ENCODE peak calls at places on chromosomes 3 and 15, in four cellular contexts. H, D, U and E are unnamed samples.

GRCh38 chr15:50971542-50971941 is 63.1 kb downstream of the AP4E1 start:
- DNase-seq in U (no peak), H (no peak), D (no peak), E (no peak)

GRCh38 chr3:176147251-176147650 is 1050.0 kb downstream of the TBL1XR1 start:
- DNase-seq in D (no peak), U (no peak), H (no peak), E (no peak)

GRCh38 chr3:107249132-107249531 is 128.1 kb upstream of the CCDC54 start:
- DNase-seq in U (no peak), H (no peak), D (no peak), E (no peak)

GRCh38 chr3:196609343-196609775 is 30.1 kb upstream of the NRROS start:
- DNase-seq in H (peak; percentile 63), D (peak; percentile 75), U (peak; percentile 83), E (peak; percentile 65)

GRCh38 chr3:50617096-50617791 is at the start of gene MAPKAPK3:
- DNase-seq in U (no peak), H (no peak), D (no peak), E (no peak)

GRCh38 chr3:136078421-136079364 is 113.2 kb downstream of the PPP2R3A start:
- DNase-seq in U (peak; percentile 71), H (peak; percentile 38), D (peak; percentile 39), E (no peak)

GRCh38 chr3:14488286-14489036 is 51.7 kb downstream of the GRIP2 start:
- DNase-seq in H (no peak), D (no peak), U (no peak), E (no peak)

GRCh38 chr3:155370198-155370597 is 76.7 kb upstream of the STRIT1 start:
- DNase-seq in D (no peak), U (no peak), H (no peak), E (no peak)

GRCh38 chr15:58249646-58250312 is 111.6 kb downstream of the AQP9 start:
- DNase-seq in D (no peak), H (no peak), U (no peak), E (no peak)

GRCh38 chr3:9452417-9452816 is 55.0 kb downstream of the SETD5 start:
- DNase-seq in D (peak; percentile 10), U (peak; percentile 57), H (peak; percentile 19), E (no peak)

GRCh38 chr3:154095832-154096421 is 25.3 kb upstream of the ARHGEF26 start:
- DNase-seq in H (peak; percentile 55), U (peak; percentile 78), D (peak; percentile 60), E (peak; percentile 20)

GRCh38 chr3:192869131-192870027 is 48.3 kb downstream of the MB21D2 start:
- DNase-seq in D (peak; percentile 75), H (peak; percentile 67), U (no peak), E (peak; percentile 59)

GRCh38 chr15:40754574-40754882 is 526 bp downstream of the RMDN3 start:
- DNase-seq in D (peak; percentile 14), H (no peak), U (peak; percentile 30), E (no peak)

GRCh38 chr3:161474691-161475090 is 21.9 kb upstream of the OTOL1 start:
- DNase-seq in H (no peak), U (no peak), D (no peak), E (no peak)

GRCh38 chr15:85541744-85542143 is 161.3 kb downstream of the AKAP13 start:
- DNase-seq in U (peak; percentile 47), D (peak; percentile 16), H (peak; percentile 37), E (no peak)

GRCh38 chr3:57141719-57142118 is 23.4 kb downstream of the IL17RD start:
- DNase-seq in H (no peak), U (no peak), D (no peak), E (no peak)

GRCh38 chr3:43505351-43505750 is 116.5 kb downstream of the ANO10 start:
- DNase-seq in U (peak; percentile 33), H (peak; percentile 77), D (peak; percentile 77), E (no peak)

GRCh38 chr3:105354429-105354828 is 12.3 kb upstream of the ALCAM start:
- DNase-seq in H (no peak), U (peak; percentile 61), D (no peak), E (no peak)

GRCh38 chr3:128340198-128340903 is 126.3 kb downstream of the DNAJB8 start:
- DNase-seq in H (no peak), U (no peak), D (no peak), E (no peak)

GRCh38 chr3:129118745-129119144 is 2.9 kb downstream of the RAB43 start:
- DNase-seq in H (no peak), U (no peak), D (no peak), E (no peak)

GRCh38 chr3:42236611-42237010 is 29.4 kb downstream of the CCK start:
- DNase-seq in D (no peak), H (no peak), U (peak; percentile 14), E (no peak)

GRCh38 chr3:99678023-99678422 is 39.6 kb downstream of the COL8A1 start:
- DNase-seq in H (peak; percentile 95), D (peak; percentile 97), U (peak; percentile 85), E (peak; percentile 81)

GRCh38 chr3:136982520-136983138 is 24.8 kb downstream of the IL20RB start:
- DNase-seq in U (peak; percentile 13), H (no peak), D (no peak), E (no peak)

GRCh38 chr3:30343861-30344260 is 262.5 kb upstream of the TGFBR2 start:
- DNase-seq in U (no peak), D (no peak), H (no peak), E (no peak)

GRCh38 chr15:92962914-92963313 is 62.8 kb downstream of the CHD2 start:
- DNase-seq in H (no peak), D (no peak), U (no peak), E (no peak)

GRCh38 chr3:129000742-129001100 is 383 bp upstream of the EFCC1 start:
- DNase-seq in U (no peak), H (no peak), D (no peak), E (no peak)

GRCh38 chr3:66778749-66779148 is 219.4 kb upstream of the KBTBD8 start:
- DNase-seq in D (no peak), U (no peak), H (no peak), E (no peak)

GRCh38 chr15:101615986-101616848 is 36.0 kb downstream of the TM2D3 start:
- DNase-seq in D (peak; percentile 82), U (peak; percentile 82), H (peak; percentile 67), E (peak; percentile 49)

GRCh38 chr3:175836622-175837021 is 977.5 kb downstream of the NAALADL2 start:
- DNase-seq in D (no peak), H (no peak), U (no peak), E (no peak)

GRCh38 chr3:187193181-187193580 is 4.1 kb upstream of the RTP1 start:
- DNase-seq in H (no peak), D (no peak), U (peak; percentile 19), E (no peak)

GRCh38 chr3:40207796-40208195 is 101.7 kb upstream of the EIF1B start:
- DNase-seq in H (no peak), D (peak; percentile 82), U (peak; percentile 30), E (no peak)

GRCh38 chr3:52265387-52265786 is 13.1 kb downstream of the WDR82 start:
- DNase-seq in D (no peak), H (no peak), U (no peak), E (no peak)
- TF ChIP-seq CTCF in D (no peak), H (no peak), U (no peak), E (no peak)

GRCh38 chr3:13088020-13089006 is 15.1 kb upstream of the IQSEC1 start:
- DNase-seq in H (no peak), U (no peak), D (no peak), E (no peak)

GRCh38 chr3:13093687-13094086 is 20.5 kb upstream of the IQSEC1 start:
- DNase-seq in D (no peak), H (peak; percentile 3), U (peak; percentile 12), E (no peak)

GRCh38 chr3:13092621-13093339 is 19.6 kb upstream of the IQSEC1 start:
- DNase-seq in U (no peak), D (no peak), H (no peak), E (no peak)

GRCh38 chr3:13095408-13095861 is 22.2 kb upstream of the IQSEC1 start:
- DNase-seq in H (no peak), U (no peak), D (no peak), E (no peak)

DNA sequence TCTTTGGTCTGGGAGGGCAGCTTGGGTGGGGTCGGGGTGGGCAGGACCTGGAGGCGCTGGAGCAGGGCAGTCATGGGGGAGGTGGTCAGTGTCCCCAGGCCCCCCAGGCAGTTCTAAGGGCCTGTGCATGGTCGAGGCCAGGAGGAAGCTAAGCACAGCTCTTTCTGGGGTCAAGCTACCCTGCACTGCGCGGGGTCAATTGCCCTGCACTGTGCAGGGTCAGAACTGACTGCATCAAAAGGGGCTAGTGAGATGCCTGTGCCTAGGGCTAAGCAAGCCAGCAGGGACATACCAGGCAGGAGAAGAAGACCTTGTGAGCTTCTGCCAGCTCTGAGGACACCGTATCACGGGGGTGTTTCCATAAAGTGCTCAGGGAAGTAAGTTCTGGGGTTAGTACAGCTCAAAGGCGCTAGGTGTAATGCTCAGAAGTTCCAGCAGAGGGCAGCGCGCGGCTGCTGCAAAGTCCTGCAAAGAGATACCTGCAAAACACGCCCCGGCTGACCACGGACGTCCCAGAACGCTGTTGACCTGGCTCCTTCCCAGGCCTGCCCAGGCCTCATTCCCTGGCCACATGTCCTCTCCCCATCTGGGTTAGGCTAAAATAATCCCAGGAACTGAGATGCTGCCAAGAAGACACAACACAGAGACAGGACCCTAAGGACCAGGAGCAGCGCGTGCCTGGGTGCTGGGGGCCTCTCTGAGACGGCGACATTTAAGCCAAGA is 18.8 kb upstream of the IQSEC1 start:
- DNase-seq in H (peak; percentile 60), U (peak; percentile 84), D (peak; percentile 58), E (peak; percentile 65)
- TF ChIP-seq CTCF in H (peak; percentile 80), U (peak; percentile 93), D (peak; percentile 92), E (peak; percentile 93)

GRCh38 chr3:88707837-88708236 is 399.6 kb upstream of the EPHA3 start:
- DNase-seq in U (no peak), D (no peak), H (no peak), E (no peak)

DNA sequence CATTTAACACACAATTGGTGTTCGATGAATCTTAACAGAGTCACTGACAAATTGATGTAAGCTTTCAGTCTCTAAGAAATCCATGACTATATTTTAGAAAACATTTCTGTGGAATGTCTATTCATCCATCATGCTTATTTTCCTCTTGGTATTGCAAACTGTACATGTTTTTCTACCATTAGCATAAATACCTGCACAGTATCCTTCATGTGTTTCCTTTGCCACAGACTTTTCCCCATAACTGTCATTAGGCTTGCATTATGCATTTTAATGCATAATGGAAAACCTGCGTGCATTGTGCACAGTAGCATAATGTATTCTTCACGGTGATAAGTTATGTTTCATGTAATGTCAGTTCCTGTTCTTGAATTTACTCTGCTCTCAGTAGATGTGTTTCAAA is 403.1 kb upstream of the EPHA3 start:
- DNase-seq in H (no peak), D (no peak), U (no peak), E (no peak)
- TF ChIP-seq CTCF in H (no peak), D (no peak), U (no peak), E (no peak)

DNA sequence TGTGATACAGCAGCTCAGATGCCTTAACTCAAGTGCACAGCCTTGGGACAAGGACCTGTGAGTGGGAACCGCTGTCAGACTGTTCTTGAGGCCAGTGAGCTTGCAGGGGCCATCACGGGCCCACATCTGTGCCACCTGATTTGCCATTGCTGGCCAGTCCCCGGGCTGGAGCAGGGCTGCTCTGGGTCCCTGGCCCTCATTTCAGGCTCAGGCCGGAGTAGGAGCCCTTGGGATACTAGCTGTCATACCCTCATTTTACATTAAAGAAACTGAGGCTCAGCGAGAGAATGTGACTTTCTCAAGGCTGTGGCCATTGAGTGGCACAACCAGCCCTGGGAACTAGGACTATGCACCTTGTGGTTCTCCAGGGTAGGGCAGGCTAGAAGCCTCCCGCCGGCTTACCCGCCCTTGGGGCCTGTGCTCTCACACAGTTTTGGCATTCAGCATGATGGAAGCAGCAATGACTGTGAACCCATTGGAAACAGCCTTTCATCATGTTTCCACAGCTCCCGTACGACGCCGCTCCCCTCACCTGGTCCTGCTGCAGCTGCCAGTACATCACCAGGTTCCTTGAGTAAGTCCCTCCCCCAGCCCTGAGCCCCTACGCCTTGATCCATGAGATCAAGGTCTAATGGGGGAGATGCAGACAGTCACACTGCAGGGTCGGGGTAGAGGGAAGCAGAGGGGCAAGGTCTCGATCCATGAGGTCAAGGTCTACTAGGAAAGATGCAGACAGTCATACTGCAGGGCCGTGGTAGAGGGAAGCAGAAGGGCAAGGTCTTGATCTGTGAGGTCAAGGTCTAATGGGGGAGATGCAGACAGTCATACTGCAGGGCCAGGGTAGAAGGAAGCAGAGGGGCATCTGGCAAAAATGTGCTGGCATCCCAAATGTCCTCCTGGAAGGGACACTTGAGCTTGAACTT is 42.2 kb downstream of the GOLGA6L10 start:
- DNase-seq in D (no peak), U (no peak), H (no peak), E (no peak)
- TF ChIP-seq CTCF in D (no peak), U (no peak), H (no peak), E (peak; percentile 1)